ENCODE peak calls at places on chromosomes 12 and 14, in ten cellular contexts. One of them, this sample, is unnamed.

GRCh38 chr14:50770586-50770985 is 60.4 kb downstream of the NIN start:
- DNase-seq in cardiac fibroblast: no peak
- DNase-seq in mucosa of gallbladder: no peak
- DNase-seq in ecto neural progenitor cell: no peak
- DNase-seq in Caki2: no peak
- DNase-seq in stimulated activated CD4-positive, alpha-beta T cell treated with anti-CD3 and anti-CD28 coated beads, Interleukin-2, amount 100 ng/mL, for 4 hours: no peak
- DNase-seq in AG10803: no peak
- DNase-seq in cardiac muscle cell: no peak
- DNase-seq in GDM1: no peak
- DNase-seq in right lobe of liver: no peak
- DNase-seq in this sample: no peak

GRCh38 chr12:105205322-105206048 is 30.5 kb downstream of the APPL2 start:
- DNase-seq in cardiac fibroblast: no peak
- DNase-seq in mucosa of gallbladder: no peak
- DNase-seq in ecto neural progenitor cell: no peak
- DNase-seq in Caki2: no peak
- DNase-seq in stimulated activated CD4-positive, alpha-beta T cell treated with anti-CD3 and anti-CD28 coated beads, Interleukin-2, amount 100 ng/mL, for 4 hours: no peak
- DNase-seq in AG10803: no peak
- DNase-seq in cardiac muscle cell: no peak
- DNase-seq in GDM1: no peak
- DNase-seq in right lobe of liver: no peak
- DNase-seq in this sample: no peak

GRCh38 chr14:74362361-74362915 is 14.2 kb downstream of the VRTN start:
- DNase-seq in cardiac fibroblast: peak; percentile 82
- DNase-seq in mucosa of gallbladder: peak; percentile 78
- DNase-seq in ecto neural progenitor cell: peak; percentile 89
- DNase-seq in Caki2: peak; percentile 34
- DNase-seq in stimulated activated CD4-positive, alpha-beta T cell treated with anti-CD3 and anti-CD28 coated beads, Interleukin-2, amount 100 ng/mL, for 4 hours: peak; percentile 41
- DNase-seq in AG10803: peak; percentile 72
- DNase-seq in cardiac muscle cell: peak; percentile 87
- DNase-seq in GDM1: no peak
- DNase-seq in right lobe of liver: peak; percentile 80
- DNase-seq in this sample: peak; percentile 92

GRCh38 chr12:13390381-13390856 is 193.9 kb downstream of the EMP1 start:
- DNase-seq in cardiac fibroblast: peak; percentile 58
- DNase-seq in mucosa of gallbladder: peak; percentile 94
- DNase-seq in ecto neural progenitor cell: peak; percentile 42
- DNase-seq in Caki2: peak; percentile 97
- DNase-seq in stimulated activated CD4-positive, alpha-beta T cell treated with anti-CD3 and anti-CD28 coated beads, Interleukin-2, amount 100 ng/mL, for 4 hours: no peak
- DNase-seq in AG10803: peak; percentile 79
- DNase-seq in cardiac muscle cell: peak; percentile 32
- DNase-seq in GDM1: no peak
- DNase-seq in right lobe of liver: peak; percentile 94
- DNase-seq in this sample: peak; percentile 81

GRCh38 chr12:11553871-11554533 is 95.5 kb upstream of the ETV6 start:
- DNase-seq in cardiac fibroblast: peak; percentile 73
- DNase-seq in mucosa of gallbladder: peak; percentile 58
- DNase-seq in ecto neural progenitor cell: no peak
- DNase-seq in Caki2: peak; percentile 65
- DNase-seq in stimulated activated CD4-positive, alpha-beta T cell treated with anti-CD3 and anti-CD28 coated beads, Interleukin-2, amount 100 ng/mL, for 4 hours: peak; percentile 42
- DNase-seq in AG10803: peak; percentile 61
- DNase-seq in cardiac muscle cell: peak; percentile 75
- DNase-seq in GDM1: peak; percentile 34
- DNase-seq in right lobe of liver: no peak
- DNase-seq in this sample: no peak

GRCh38 chr12:56032006-56032405 is 9.7 kb upstream of the RPS26 start:
- DNase-seq in cardiac fibroblast: no peak
- DNase-seq in mucosa of gallbladder: no peak
- DNase-seq in ecto neural progenitor cell: no peak
- DNase-seq in Caki2: no peak
- DNase-seq in stimulated activated CD4-positive, alpha-beta T cell treated with anti-CD3 and anti-CD28 coated beads, Interleukin-2, amount 100 ng/mL, for 4 hours: no peak
- DNase-seq in AG10803: no peak
- DNase-seq in cardiac muscle cell: no peak
- DNase-seq in GDM1: no peak
- DNase-seq in right lobe of liver: no peak
- DNase-seq in this sample: no peak

GRCh38 chr14:68891851-68892660 is 87.0 kb downstream of the ACTN1 start:
- DNase-seq in cardiac fibroblast: peak; percentile 19
- DNase-seq in mucosa of gallbladder: no peak
- DNase-seq in ecto neural progenitor cell: no peak
- DNase-seq in Caki2: no peak
- DNase-seq in stimulated activated CD4-positive, alpha-beta T cell treated with anti-CD3 and anti-CD28 coated beads, Interleukin-2, amount 100 ng/mL, for 4 hours: no peak
- DNase-seq in AG10803: peak; percentile 20
- DNase-seq in cardiac muscle cell: peak; percentile 25
- DNase-seq in GDM1: no peak
- DNase-seq in right lobe of liver: no peak
- DNase-seq in this sample: no peak

GRCh38 chr12:92582888-92583287 is 119.9 kb upstream of the PLEKHG7 start:
- DNase-seq in cardiac fibroblast: no peak
- DNase-seq in mucosa of gallbladder: no peak
- DNase-seq in ecto neural progenitor cell: no peak
- DNase-seq in Caki2: no peak
- DNase-seq in stimulated activated CD4-positive, alpha-beta T cell treated with anti-CD3 and anti-CD28 coated beads, Interleukin-2, amount 100 ng/mL, for 4 hours: no peak
- DNase-seq in AG10803: no peak
- DNase-seq in cardiac muscle cell: no peak
- DNase-seq in GDM1: no peak
- DNase-seq in right lobe of liver: no peak
- DNase-seq in this sample: no peak

GRCh38 chr12:71057330-71057729 is 100.5 kb downstream of the TSPAN8 start:
- DNase-seq in cardiac fibroblast: peak; percentile 23
- DNase-seq in mucosa of gallbladder: no peak
- DNase-seq in ecto neural progenitor cell: no peak
- DNase-seq in Caki2: no peak
- DNase-seq in stimulated activated CD4-positive, alpha-beta T cell treated with anti-CD3 and anti-CD28 coated beads, Interleukin-2, amount 100 ng/mL, for 4 hours: no peak
- DNase-seq in AG10803: no peak
- DNase-seq in cardiac muscle cell: peak; percentile 39
- DNase-seq in GDM1: no peak
- DNase-seq in right lobe of liver: no peak
- DNase-seq in this sample: no peak

GRCh38 chr12:53096761-53097160 is 706 bp upstream of the IGFBP6 start:
- DNase-seq in cardiac fibroblast: no peak
- DNase-seq in mucosa of gallbladder: no peak
- DNase-seq in ecto neural progenitor cell: no peak
- DNase-seq in Caki2: no peak
- DNase-seq in stimulated activated CD4-positive, alpha-beta T cell treated with anti-CD3 and anti-CD28 coated beads, Interleukin-2, amount 100 ng/mL, for 4 hours: no peak
- DNase-seq in AG10803: no peak
- DNase-seq in cardiac muscle cell: no peak
- DNase-seq in GDM1: no peak
- DNase-seq in right lobe of liver: no peak
- DNase-seq in this sample: no peak

This sample was measured in head of caudate nucleus.